ENCODE peak calls at places on chromosome 21, in four cellular contexts. One of them, this sample, is unnamed.

GRCh38 chr21:36854391-36854790 is 112.1 kb downstream of the HLCS start:
- DNase-seq in DMS79 treated with DMSO at 0.1 percent for 48 hours: peak
- DNase-seq in endothelial cell: peak
- DNase-seq in progenitor cell of endocrine pancreas: peak
- DNase-seq in this sample: peak

GRCh38 chr21:21384977-21385376 is 386.8 kb downstream of the NCAM2 start:
- DNase-seq in DMS79 treated with DMSO at 0.1 percent for 48 hours: no peak
- DNase-seq in endothelial cell: no peak
- DNase-seq in progenitor cell of endocrine pancreas: no peak
- DNase-seq in this sample: no peak

GRCh38 chr21:46056450-46056903 is 41.4 kb upstream of the COL6A2 start:
- DNase-seq in DMS79 treated with DMSO at 0.1 percent for 48 hours: no peak
- DNase-seq in endothelial cell: no peak
- DNase-seq in progenitor cell of endocrine pancreas: no peak
- DNase-seq in this sample: no peak

GRCh38 chr21:43957629-43958362 is 54.3 kb upstream of the TRAPPC10 start:
- DNase-seq in DMS79 treated with DMSO at 0.1 percent for 48 hours: no peak
- DNase-seq in endothelial cell: no peak
- DNase-seq in progenitor cell of endocrine pancreas: no peak
- DNase-seq in this sample: no peak

GRCh38 chr21:17738171-17738953 is 80.8 kb downstream of the C21orf91 start:
- DNase-seq in DMS79 treated with DMSO at 0.1 percent for 48 hours: no peak
- DNase-seq in endothelial cell: no peak
- DNase-seq in progenitor cell of endocrine pancreas: no peak
- DNase-seq in this sample: no peak

GRCh38 chr21:26064506-26064905 is 106.1 kb downstream of the APP start:
- DNase-seq in DMS79 treated with DMSO at 0.1 percent for 48 hours: no peak
- DNase-seq in endothelial cell: peak
- DNase-seq in progenitor cell of endocrine pancreas: no peak
- DNase-seq in this sample: no peak

GRCh38 chr21:31892686-31893085 is 19.9 kb downstream of the HUNK start:
- DNase-seq in DMS79 treated with DMSO at 0.1 percent for 48 hours: no peak
- DNase-seq in endothelial cell: no peak
- DNase-seq in progenitor cell of endocrine pancreas: no peak
- DNase-seq in this sample: no peak

GRCh38 chr21:35352066-35352770 is 303.1 kb upstream of the RUNX1 start:
- DNase-seq in DMS79 treated with DMSO at 0.1 percent for 48 hours: no peak
- DNase-seq in endothelial cell: no peak
- DNase-seq in progenitor cell of endocrine pancreas: no peak
- DNase-seq in this sample: no peak

GRCh38 chr21:35528109-35529042 is 479.3 kb upstream of the RUNX1 start:
- DNase-seq in DMS79 treated with DMSO at 0.1 percent for 48 hours: peak
- DNase-seq in endothelial cell: no peak
- DNase-seq in progenitor cell of endocrine pancreas: no peak
- DNase-seq in this sample: no peak

GRCh38 chr21:36647279-36648093 is 51.4 kb upstream of the SIM2 start:
- DNase-seq in DMS79 treated with DMSO at 0.1 percent for 48 hours: no peak
- DNase-seq in endothelial cell: peak
- DNase-seq in progenitor cell of endocrine pancreas: no peak
- DNase-seq in this sample: no peak

GRCh38 chr21:41111681-41112080 is 56.3 kb upstream of the BACE2 start:
- DNase-seq in DMS79 treated with DMSO at 0.1 percent for 48 hours: no peak
- DNase-seq in endothelial cell: no peak
- DNase-seq in progenitor cell of endocrine pancreas: no peak
- DNase-seq in this sample: no peak

GRCh38 chr21:37974081-37974480 is 57.8 kb upstream of the KCNJ6 start:
- DNase-seq in DMS79 treated with DMSO at 0.1 percent for 48 hours: no peak
- DNase-seq in endothelial cell: no peak
- DNase-seq in progenitor cell of endocrine pancreas: no peak
- DNase-seq in this sample: no peak

GRCh38 chr21:17462276-17462981 is 50.4 kb upstream of the CXADR start:
- DNase-seq in DMS79 treated with DMSO at 0.1 percent for 48 hours: no peak
- DNase-seq in endothelial cell: no peak
- DNase-seq in progenitor cell of endocrine pancreas: no peak
- DNase-seq in this sample: peak

GRCh38 chr21:20999567-21000169 is 1.5 kb downstream of the NCAM2 start:
- DNase-seq in DMS79 treated with DMSO at 0.1 percent for 48 hours: peak
- DNase-seq in endothelial cell: peak
- DNase-seq in progenitor cell of endocrine pancreas: no peak
- DNase-seq in this sample: peak

GRCh38 chr21:42151148-42152074 is 67.5 kb upstream of the ABCG1 start:
- DNase-seq in DMS79 treated with DMSO at 0.1 percent for 48 hours: peak
- DNase-seq in endothelial cell: no peak
- DNase-seq in progenitor cell of endocrine pancreas: no peak
- DNase-seq in this sample: no peak

GRCh38 chr21:33441489-33442477 is 38.0 kb downstream of the TMEM50B start:
- DNase-seq in DMS79 treated with DMSO at 0.1 percent for 48 hours: peak
- DNase-seq in endothelial cell: no peak
- DNase-seq in progenitor cell of endocrine pancreas: no peak
- DNase-seq in this sample: no peak

GRCh38 chr21:34579411-34579810 is 35.5 kb downstream of the RCAN1 start:
- DNase-seq in DMS79 treated with DMSO at 0.1 percent for 48 hours: no peak
- DNase-seq in endothelial cell: no peak
- DNase-seq in progenitor cell of endocrine pancreas: no peak
- DNase-seq in this sample: no peak

GRCh38 chr21:42358937-42359336 is 7.4 kb downstream of the TFF1 start:
- DNase-seq in DMS79 treated with DMSO at 0.1 percent for 48 hours: no peak
- DNase-seq in endothelial cell: no peak
- DNase-seq in progenitor cell of endocrine pancreas: no peak
- DNase-seq in this sample: no peak

GRCh38 chr21:29405503-29406122 is 106.9 kb downstream of the BACH1 start:
- DNase-seq in DMS79 treated with DMSO at 0.1 percent for 48 hours: no peak
- DNase-seq in endothelial cell: no peak
- DNase-seq in progenitor cell of endocrine pancreas: no peak
- DNase-seq in this sample: no peak

GRCh38 chr21:42614811-42615342 is 38.5 kb upstream of the PDE9A start:
- DNase-seq in DMS79 treated with DMSO at 0.1 percent for 48 hours: no peak
- DNase-seq in endothelial cell: no peak
- DNase-seq in progenitor cell of endocrine pancreas: no peak
- DNase-seq in this sample: peak

GRCh38 chr21:46119565-46120271 is 21.8 kb downstream of the COL6A2 start:
- DNase-seq in DMS79 treated with DMSO at 0.1 percent for 48 hours: no peak
- DNase-seq in endothelial cell: no peak
- DNase-seq in progenitor cell of endocrine pancreas: no peak
- DNase-seq in this sample: no peak

GRCh38 chr21:15895142-15896106 is 165.6 kb downstream of the USP25 start:
- DNase-seq in DMS79 treated with DMSO at 0.1 percent for 48 hours: no peak
- DNase-seq in endothelial cell: no peak
- DNase-seq in progenitor cell of endocrine pancreas: no peak
- DNase-seq in this sample: no peak

GRCh38 chr21:23743821-23744220 is 1863.5 kb downstream of the MRPL39 start:
- DNase-seq in DMS79 treated with DMSO at 0.1 percent for 48 hours: no peak
- DNase-seq in endothelial cell: no peak
- DNase-seq in progenitor cell of endocrine pancreas: no peak
- DNase-seq in this sample: no peak

GRCh38 chr21:28207776-28208175 is 784.9 kb downstream of the LTN1 start:
- DNase-seq in DMS79 treated with DMSO at 0.1 percent for 48 hours: no peak
- DNase-seq in endothelial cell: no peak
- DNase-seq in progenitor cell of endocrine pancreas: no peak
- DNase-seq in this sample: no peak

GRCh38 chr21:38957575-38958340 is 152.0 kb downstream of the ETS2 start:
- DNase-seq in DMS79 treated with DMSO at 0.1 percent for 48 hours: peak
- DNase-seq in endothelial cell: no peak
- DNase-seq in progenitor cell of endocrine pancreas: no peak
- DNase-seq in this sample: no peak

GRCh38 chr21:43733529-43734071 is 14.7 kb downstream of the PDXK start:
- DNase-seq in DMS79 treated with DMSO at 0.1 percent for 48 hours: no peak
- DNase-seq in endothelial cell: no peak
- DNase-seq in progenitor cell of endocrine pancreas: no peak
- DNase-seq in this sample: no peak

GRCh38 chr21:43467785-43468184 is 40.9 kb upstream of the SIK1 start:
- DNase-seq in DMS79 treated with DMSO at 0.1 percent for 48 hours: no peak
- DNase-seq in endothelial cell: no peak
- DNase-seq in progenitor cell of endocrine pancreas: no peak
- DNase-seq in this sample: no peak

GRCh38 chr21:33980276-33980916 is 64.8 kb upstream of the ATP5PO start:
- DNase-seq in DMS79 treated with DMSO at 0.1 percent for 48 hours: no peak
- DNase-seq in endothelial cell: no peak
- DNase-seq in progenitor cell of endocrine pancreas: no peak
- DNase-seq in this sample: no peak

GRCh38 chr21:16113052-16113715 is 383.4 kb downstream of the USP25 start:
- DNase-seq in DMS79 treated with DMSO at 0.1 percent for 48 hours: peak
- DNase-seq in endothelial cell: no peak
- DNase-seq in progenitor cell of endocrine pancreas: no peak
- DNase-seq in this sample: no peak

GRCh38 chr21:43645987-43646386 is 13.3 kb downstream of the HSF2BP start:
- DNase-seq in DMS79 treated with DMSO at 0.1 percent for 48 hours: no peak
- DNase-seq in endothelial cell: no peak
- DNase-seq in progenitor cell of endocrine pancreas: no peak
- DNase-seq in this sample: no peak

GRCh38 chr21:45073301-45074047 is 906 bp upstream of the ADARB1 start:
- DNase-seq in DMS79 treated with DMSO at 0.1 percent for 48 hours: no peak
- DNase-seq in endothelial cell: no peak
- DNase-seq in progenitor cell of endocrine pancreas: peak
- DNase-seq in this sample: peak

GRCh38 chr21:33848252-33848953 is 67.2 kb downstream of the ATP5PO start:
- DNase-seq in DMS79 treated with DMSO at 0.1 percent for 48 hours: peak
- DNase-seq in endothelial cell: no peak
- DNase-seq in progenitor cell of endocrine pancreas: no peak
- DNase-seq in this sample: no peak

GRCh38 chr21:43262427-43262826 is 93.6 kb downstream of the CRYAA start:
- DNase-seq in DMS79 treated with DMSO at 0.1 percent for 48 hours: no peak
- DNase-seq in endothelial cell: no peak
- DNase-seq in progenitor cell of endocrine pancreas: no peak
- DNase-seq in this sample: no peak

GRCh38 chr21:29194847-29195246 is 64.4 kb downstream of the MAP3K7CL start:
- DNase-seq in DMS79 treated with DMSO at 0.1 percent for 48 hours: no peak
- DNase-seq in endothelial cell: no peak
- DNase-seq in progenitor cell of endocrine pancreas: no peak
- DNase-seq in this sample: no peak

GRCh38 chr21:39518055-39518844 is 66.5 kb downstream of the SH3BGR start:
- DNase-seq in DMS79 treated with DMSO at 0.1 percent for 48 hours: peak
- DNase-seq in endothelial cell: peak
- DNase-seq in progenitor cell of endocrine pancreas: peak
- DNase-seq in this sample: peak

GRCh38 chr21:35275776-35276175 is 226.7 kb upstream of the RUNX1 start:
- DNase-seq in DMS79 treated with DMSO at 0.1 percent for 48 hours: no peak
- DNase-seq in endothelial cell: no peak
- DNase-seq in progenitor cell of endocrine pancreas: no peak
- DNase-seq in this sample: no peak

GRCh38 chr21:42282021-42282420 is 33.2 kb downstream of the TFF3 start:
- DNase-seq in DMS79 treated with DMSO at 0.1 percent for 48 hours: no peak
- DNase-seq in endothelial cell: no peak
- DNase-seq in progenitor cell of endocrine pancreas: no peak
- DNase-seq in this sample: no peak

GRCh38 chr21:38930838-38931237 is 125.1 kb downstream of the ETS2 start:
- DNase-seq in DMS79 treated with DMSO at 0.1 percent for 48 hours: no peak
- DNase-seq in endothelial cell: no peak
- DNase-seq in progenitor cell of endocrine pancreas: no peak
- DNase-seq in this sample: no peak